ENCODE peak calls at places on chromosome 2, in nine cellular contexts. Y is HCT116, U is endothelial cell of umbilical vein, V is transverse colon, Z is K562, K is stomach, A is GM12891, R is prostate gland, T is suprapubic skin. Q is an unnamed sample.

GRCh38 chr2:12606472-12607000 is 110.2 kb upstream of the TRIB2 start:
- DNase-seq in U (peak), A (no peak), T (no peak), V (no peak), Z (no peak), R (no peak), K (no peak), Y (no peak), Q (no peak)

GRCh38 chr2:27042985-27043634 is 8.4 kb upstream of the AGBL5 start:
- DNase-seq in U (no peak), R (no peak), T (no peak), Y (no peak), Z (no peak), A (no peak), K (no peak), V (peak), Q (peak)

GRCh38 chr2:1648241-1649102 is 95.8 kb downstream of the PXDN start:
- DNase-seq in V (no peak), Z (no peak), K (no peak), U (no peak), A (no peak), T (no peak), R (no peak), Y (no peak), Q (peak)

GRCh38 chr2:3606370-3607124 is 11.6 kb downstream of the COLEC11 start:
- DNase-seq in Z (no peak), K (peak), Y (no peak), T (no peak), U (no peak), R (no peak), V (no peak), A (no peak), Q (peak)

GRCh38 chr2:160735696-160736095 is 242.1 kb upstream of the RBMS1 start:
- DNase-seq in K (no peak), R (no peak), Z (no peak), Y (no peak), U (no peak), V (no peak), A (no peak), T (no peak), Q (no peak)

GRCh38 chr2:47313141-47313691 is 89.7 kb upstream of the MSH2 start:
- DNase-seq in T (no peak), R (no peak), Y (peak), A (no peak), K (peak), Z (peak), V (peak), U (no peak), Q (peak)

GRCh38 chr2:70132244-70133126 is 45.2 kb downstream of the PCBP1 start:
- DNase-seq in Y (no peak), T (no peak), U (peak), Z (no peak), A (no peak), K (peak), R (peak), V (peak), Q (peak)

GRCh38 chr2:162143969-162144368 is 8.1 kb downstream of the GCG start:
- DNase-seq in V (no peak), R (no peak), A (no peak), Z (no peak), K (no peak), Y (no peak), U (no peak), T (no peak), Q (no peak)

GRCh38 chr2:42132066-42132965 is 36.8 kb upstream of the EML4 start:
- DNase-seq in A (no peak), R (no peak), Z (no peak), Y (no peak), V (no peak), T (no peak), K (no peak), U (no peak), Q (no peak)

GRCh38 chr2:235670974-235671787 is 177.3 kb downstream of the AGAP1 start:
- DNase-seq in Z (no peak), Y (no peak), A (no peak), R (no peak), K (no peak), U (no peak), V (no peak), T (no peak), Q (no peak)

GRCh38 chr2:230864122-230864604 is 579 bp upstream of the ITM2C start:
- DNase-seq in R (no peak), K (no peak), T (no peak), V (no peak), U (no peak), Z (no peak), A (no peak), Y (no peak), Q (no peak)

GRCh38 chr2:520663-521340 is 156.4 kb downstream of the TMEM18 start:
- DNase-seq in R (no peak), T (no peak), Z (no peak), A (no peak), U (no peak), Y (no peak), V (no peak), K (no peak), Q (no peak)

GRCh38 chr2:196403471-196403870 is 232.1 kb upstream of the STK17B start:
- DNase-seq in Z (no peak), T (no peak), U (peak), K (no peak), R (no peak), A (no peak), Y (no peak), V (no peak), Q (no peak)

GRCh38 chr2:173354601-173355131 is at the start of gene CDCA7:
- DNase-seq in Y (peak), K (peak), Z (peak), V (peak), A (peak), T (no peak), U (peak), R (peak), Q (peak)

GRCh38 chr2:109364212-109364611 is 235.2 kb downstream of the SH3RF3 start:
- DNase-seq in U (no peak), K (peak), T (no peak), Y (no peak), Z (no peak), V (no peak), A (no peak), R (no peak), Q (no peak)

GRCh38 chr2:58155160-58155778 is 85.9 kb downstream of the FANCL start:
- DNase-seq in U (no peak), V (no peak), R (no peak), A (no peak), Y (no peak), Z (no peak), K (no peak), T (no peak), Q (no peak)

GRCh38 chr2:126359494-126359893 is 296.5 kb upstream of the GYPC start:
- DNase-seq in Y (no peak), A (no peak), R (no peak), K (no peak), Z (peak), U (no peak), T (no peak), V (no peak), Q (no peak)

GRCh38 chr2:29063646-29064372 is 10.5 kb downstream of the PCARE start:
- DNase-seq in Y (no peak), V (no peak), K (no peak), T (no peak), U (no peak), R (peak), Z (no peak), A (no peak), Q (no peak)

GRCh38 chr2:186599186-186599778 is 9.4 kb downstream of the ITGAV start:
- DNase-seq in V (no peak), U (peak), T (no peak), R (no peak), K (no peak), Y (no peak), Z (no peak), A (no peak), Q (no peak)

GRCh38 chr2:105494683-105495425 is 96.0 kb upstream of the FHL2 start:
- DNase-seq in V (peak), A (no peak), K (peak), Y (no peak), Z (no peak), U (no peak), T (no peak), R (no peak), Q (no peak)

GRCh38 chr2:43226955-43227829 is 786 bp upstream of the ZFP36L2 start:
- DNase-seq in R (peak), V (peak), Z (peak), U (peak), K (peak), T (peak), A (no peak), Y (peak), Q (peak)

GRCh38 chr2:43225093-43225787 is 1.2 kb downstream of the ZFP36L2 start:
- DNase-seq in V (peak), R (peak), K (peak), T (peak), A (no peak), Y (no peak), Z (peak), U (peak), Q (peak)

GRCh38 chr2:43226558-43226954 is at the start of gene ZFP36L2:
- DNase-seq in Y (peak), V (peak), U (peak), A (peak), Z (peak), K (peak), R (peak), T (peak), Q (peak)

GRCh38 chr2:43224571-43225092 is 1.8 kb downstream of the ZFP36L2 start:
- DNase-seq in A (no peak), T (no peak), U (no peak), K (no peak), V (no peak), Z (no peak), R (no peak), Y (no peak), Q (peak)

DNA sequence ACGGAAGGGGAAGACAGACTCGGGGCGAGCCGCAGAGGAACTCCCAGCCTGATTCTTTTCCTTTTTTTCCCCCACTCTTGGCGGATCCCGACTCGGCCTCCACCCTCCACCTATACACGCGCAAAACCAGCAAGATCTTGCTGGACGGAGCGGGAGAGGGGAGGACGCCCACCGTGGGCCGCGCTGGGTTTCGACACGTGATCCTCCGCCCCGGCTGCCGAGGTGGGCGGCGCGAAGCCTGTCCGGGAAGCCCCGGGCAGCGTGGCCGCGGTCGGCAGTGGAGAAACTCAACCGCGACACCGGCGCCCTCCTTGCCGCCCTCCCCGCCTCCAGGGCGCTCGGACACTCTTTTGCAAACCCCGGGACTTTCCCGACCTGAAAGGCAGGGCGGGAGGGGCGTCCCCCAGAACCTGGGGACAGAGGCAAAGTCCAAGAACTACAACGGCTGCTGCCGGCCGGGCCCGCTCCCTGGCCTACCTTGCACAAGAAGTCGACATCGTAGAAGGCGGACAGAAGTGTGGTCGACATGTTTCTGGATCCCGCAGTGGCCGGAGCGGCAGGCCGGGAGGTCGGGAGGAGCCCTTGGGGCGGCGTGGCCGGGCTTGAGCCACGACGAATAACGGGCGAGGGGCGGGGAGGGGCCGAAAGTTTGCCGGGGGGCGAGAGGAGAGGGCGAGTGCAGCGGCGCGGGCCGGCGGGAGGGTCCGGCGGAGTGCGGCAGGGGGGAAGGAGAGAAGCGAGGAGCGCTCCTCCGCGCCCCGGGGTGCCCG is 433 bp downstream of the ZFP36L2 start:
- DNase-seq in Z (peak), U (peak), A (no peak), R (peak), V (no peak), Y (no peak), T (no peak), K (no peak), Q (peak)
- TF ChIP-seq POLR2AphosphoS5 in Z (no peak), U (no peak), A (peak), R (peak), V (no peak), Y (no peak), T (peak), K (no peak), Q (no peak)

GRCh38 chr2:164711246-164712138 is 90.2 kb upstream of the GRB14 start:
- DNase-seq in A (no peak), Z (no peak), Y (no peak), R (no peak), U (no peak), T (no peak), K (no peak), V (no peak), Q (no peak)
- TF ChIP-seq POLR2AphosphoS5 in A (no peak), Z (no peak), Y (no peak), R (no peak), U (no peak), T (no peak), K (no peak), V (no peak), Q (no peak)

DNA sequence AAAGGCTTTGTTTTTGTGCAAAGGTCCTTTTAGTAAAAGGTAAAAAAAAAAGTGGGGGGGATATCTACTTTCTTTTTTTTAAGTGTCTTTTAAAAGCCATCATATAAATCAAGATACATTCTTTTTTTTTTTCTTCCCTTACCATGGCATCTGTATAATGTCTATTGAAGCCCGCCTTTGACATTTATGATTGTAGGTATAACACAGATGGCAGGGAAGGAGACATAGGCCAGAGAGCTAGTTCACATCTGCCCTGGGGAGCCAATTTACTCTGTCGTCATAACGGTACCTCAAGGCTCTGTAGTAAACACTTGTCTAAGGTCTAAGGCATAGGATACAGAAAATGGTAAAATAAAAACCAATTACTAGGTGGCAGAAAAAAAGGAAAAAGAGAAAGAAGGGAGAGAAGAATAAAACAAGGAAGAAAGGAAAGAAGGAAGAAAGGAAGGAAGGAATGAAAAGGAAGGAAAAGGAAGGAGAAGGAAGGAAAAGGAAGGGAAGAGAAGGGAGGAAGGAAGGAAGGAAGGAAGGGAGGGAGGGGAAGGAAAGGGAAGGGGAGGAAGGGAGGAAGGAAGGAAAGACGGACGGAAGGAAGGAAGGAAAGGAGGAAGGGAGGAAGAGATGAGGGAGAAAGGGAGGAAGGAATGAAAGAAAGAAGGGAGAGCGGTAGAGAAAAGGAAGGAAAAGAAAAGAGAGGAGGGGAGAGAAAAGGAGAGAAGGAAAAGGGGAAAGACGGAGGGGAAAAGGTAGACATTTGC is 343.5 kb downstream of the RBM43 start:
- DNase-seq in R (no peak), Z (no peak), K (no peak), Y (no peak), A (no peak), U (no peak), V (no peak), T (no peak), Q (no peak)
- TF ChIP-seq POLR2AphosphoS5 in R (no peak), Z (no peak), K (no peak), Y (no peak), A (no peak), U (no peak), V (no peak), T (no peak), Q (no peak)

DNA sequence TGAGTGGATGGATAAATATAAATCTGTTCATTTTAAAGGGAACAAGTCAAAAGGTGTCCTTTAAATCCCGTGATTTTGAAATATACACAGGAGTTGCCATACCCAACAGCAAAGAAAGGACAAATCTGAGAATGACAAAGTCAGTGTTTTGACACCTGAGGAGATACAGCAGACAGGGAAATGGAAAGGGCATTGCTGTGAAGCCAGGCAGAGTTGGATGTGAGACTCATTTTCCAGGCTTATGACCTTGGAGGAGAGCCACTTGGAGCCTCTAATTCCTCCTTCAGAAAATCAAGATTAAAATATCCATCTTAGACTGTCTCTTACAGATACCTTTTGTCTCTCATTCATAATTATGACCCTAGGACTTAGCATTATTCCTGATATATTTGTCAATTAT is 154.5 kb downstream of the GALNT3 start:
- DNase-seq in T (no peak), Y (no peak), V (no peak), Z (no peak), U (no peak), K (no peak), A (no peak), R (no peak), Q (no peak)
- TF ChIP-seq POLR2AphosphoS5 in T (no peak), Y (no peak), V (no peak), Z (no peak), U (no peak), K (no peak), A (no peak), R (no peak), Q (no peak)

GRCh38 chr2:217804786-217805678 is 197.8 kb downstream of the TNS1 start:
- DNase-seq in T (no peak), Z (no peak), Y (no peak), K (no peak), A (no peak), U (no peak), R (no peak), V (no peak), Q (peak)
- TF ChIP-seq POLR2AphosphoS5 in T (no peak), Z (no peak), Y (no peak), K (no peak), A (no peak), U (no peak), R (no peak), V (no peak), Q (no peak)

GRCh38 chr2:68845043-68845442 is 26.2 kb downstream of the BMP10 start:
- DNase-seq in A (no peak), R (no peak), U (no peak), V (no peak), T (no peak), Z (no peak), K (no peak), Y (no peak), Q (no peak)
- TF ChIP-seq POLR2AphosphoS5 in A (no peak), R (no peak), U (no peak), V (no peak), T (no peak), Z (no peak), K (no peak), Y (no peak), Q (no peak)